ENCODE peak calls at places on chromosomes 7 and 10, in five cellular contexts. R is coronary artery, D is stomach, J is neural progenitor cell, B is GM23248. V is an unnamed sample.
A peak's percentile ranks its signal among the peaks of the same experiment; 100 is the strongest.

GRCh38 chr10:118374404-118374803 is 32.3 kb upstream of the FAM204A start:
- DNase-seq in R (no peak), D (no peak), J (no peak), B (peak; percentile 50), V (no peak)

GRCh38 chr7:122886357-122887081 is at the start of gene CADPS2:
- DNase-seq in R (peak; percentile 91), D (peak; percentile 90), J (peak; percentile 92), B (peak; percentile 81), V (peak; percentile 86)

GRCh38 chr10:26215923-26216576 is 524 bp upstream of the GAD2 start:
- DNase-seq in R (no peak), D (no peak), J (peak; percentile 90), B (peak; percentile 66), V (no peak)

GRCh38 chr10:50286517-50286916 is 35.2 kb upstream of the ASAH2 start:
- DNase-seq in R (no peak), D (no peak), J (no peak), B (peak; percentile 85), V (no peak)

GRCh38 chr10:28410420-28411135 is 107.7 kb upstream of the MPP7 start:
- DNase-seq in R (no peak), D (no peak), J (no peak), B (no peak), V (no peak)

GRCh38 chr7:47763063-47763974 is 181.4 kb upstream of the TNS3 start:
- DNase-seq in R (no peak), D (no peak), J (peak; percentile 62), B (peak; percentile 82), V (no peak)

GRCh38 chr7:4638781-4639575 is 43.1 kb upstream of the FOXK1 start:
- DNase-seq in R (no peak), D (no peak), J (no peak), B (no peak), V (no peak)

GRCh38 chr7:155256761-155257481 is 40.8 kb upstream of the INSIG1 start:
- DNase-seq in R (no peak), D (no peak), J (no peak), B (no peak), V (no peak)

GRCh38 chr10:59698326-59698725 is 11.3 kb downstream of the SLC16A9 start:
- DNase-seq in R (no peak), D (no peak), J (no peak), B (no peak), V (no peak)

GRCh38 chr7:50473531-50473930 is 23.4 kb upstream of the FIGNL1 start:
- DNase-seq in R (no peak), D (no peak), J (no peak), B (no peak), V (no peak)

GRCh38 chr10:112271982-112272381 is 11.2 kb upstream of the TECTB start:
- DNase-seq in R (no peak), D (no peak), J (no peak), B (peak; percentile 92), V (no peak)

GRCh38 chr10:102540023-102540422 is 36.3 kb downstream of the SUFU start:
- DNase-seq in R (no peak), D (no peak), J (no peak), B (peak; percentile 44), V (no peak)

GRCh38 chr7:130210181-130210935 is 2.7 kb downstream of the SSMEM1 start:
- DNase-seq in R (no peak), D (no peak), J (no peak), B (peak; percentile 79), V (no peak)

GRCh38 chr10:12473491-12473890 is 124.1 kb downstream of the CAMK1D start:
- DNase-seq in R (no peak), D (no peak), J (no peak), B (no peak), V (no peak)

GRCh38 chr7:151817315-151817690 is 59.6 kb downstream of the PRKAG2 start:
- DNase-seq in R (no peak), D (no peak), J (no peak), B (no peak), V (no peak)

GRCh38 chr7:100048680-100049079 is 894 bp upstream of the ZSCAN21 start:
- DNase-seq in R (no peak), D (no peak), J (no peak), B (no peak), V (no peak)

GRCh38 chr10:3647074-3647473 is 137.9 kb downstream of the KLF6 start:
- DNase-seq in R (no peak), D (no peak), J (no peak), B (no peak), V (no peak)

GRCh38 chr10:94076325-94076841 is 82.7 kb downstream of the PLCE1 start:
- DNase-seq in R (no peak), D (no peak), J (peak; percentile 24), B (peak; percentile 83), V (no peak)

GRCh38 chr10:67306588-67307205 is 380.9 kb downstream of the LRRTM3 start:
- DNase-seq in R (no peak), D (no peak), J (peak; percentile 55), B (peak; percentile 29), V (no peak)

GRCh38 chr7:37927739-37928444 is 7.5 kb downstream of the EPDR1 start:
- DNase-seq in R (no peak), D (no peak), J (no peak), B (no peak), V (no peak)

GRCh38 chr10:103854265-103854686 is 1.1 kb downstream of the SH3PXD2A start:
- DNase-seq in R (no peak), D (no peak), J (peak; percentile 65), B (no peak), V (no peak)

GRCh38 chr10:75663947-75664664 is 232.7 kb downstream of the LRMDA start:
- DNase-seq in R (no peak), D (no peak), J (no peak), B (peak; percentile 45), V (no peak)

GRCh38 chr7:2269468-2270460 is 27.7 kb downstream of the NUDT1 start:
- DNase-seq in R (no peak), D (no peak), J (peak; percentile 61), B (peak; percentile 46), V (no peak)

GRCh38 chr7:115340828-115341227 is 418.9 kb downstream of the MDFIC start:
- DNase-seq in R (no peak), D (no peak), J (no peak), B (peak; percentile 89), V (no peak)

GRCh38 chr7:127673902-127674301 is 21.9 kb downstream of the SND1 start:
- DNase-seq in R (no peak), D (no peak), J (no peak), B (peak; percentile 16), V (no peak)

GRCh38 chr7:24406818-24407226 is 122.8 kb downstream of the NPY start:
- DNase-seq in R (no peak), D (no peak), J (peak; percentile 51), B (no peak), V (no peak)

GRCh38 chr7:28986723-28987122 is 28.6 kb upstream of the TRIL start:
- DNase-seq in R (no peak), D (no peak), J (no peak), B (peak; percentile 81), V (no peak)

GRCh38 chr7:129950191-129950940 is 2.4 kb downstream of the UBE2H start:
- DNase-seq in R (no peak), D (no peak), J (peak; percentile 73), B (peak; percentile 41), V (no peak)

GRCh38 chr10:65313406-65313805 is 1612.4 kb upstream of the LRRTM3 start:
- DNase-seq in R (no peak), D (no peak), J (no peak), B (no peak), V (no peak)

GRCh38 chr7:13991791-13992620 is 2.5 kb upstream of the ETV1 start:
- DNase-seq in R (no peak), D (no peak), J (peak; percentile 16), B (no peak), V (no peak)

GRCh38 chr10:37780536-37780935 is 76.9 kb downstream of the ZNF248 start:
- DNase-seq in R (no peak), D (no peak), J (no peak), B (no peak), V (no peak)
- H3K4me3 ChIP-seq in R (no peak overlapping the region), D (no peak overlapping the region), J (no peak overlapping the region), B (no peak overlapping the region), V (no peak overlapping the region)

GRCh38 chr10:73293461-73293860 is 41.0 kb upstream of the MRPS16 start:
- DNase-seq in R (no peak), D (no peak), J (no peak), B (no peak), V (no peak)

GRCh38 chr10:73287441-73287840 is 35.0 kb upstream of the MRPS16 start:
- DNase-seq in R (no peak), D (no peak), J (no peak), B (no peak), V (no peak)

GRCh38 chr10:73289958-73290357 is 37.5 kb upstream of the MRPS16 start:
- DNase-seq in R (no peak), D (no peak), J (no peak), B (no peak), V (no peak)
- H3K4me3 ChIP-seq in R (no peak overlapping the region), D (no peak overlapping the region), J (no peak overlapping the region), B (no peak overlapping the region), V (no peak overlapping the region)

GRCh38 chr10:130111115-130111847 is 651 bp upstream of the C10orf143 start:
- DNase-seq in R (peak; percentile 99), D (peak; percentile 96), J (peak; percentile 98), B (peak; percentile 99), V (peak; percentile 97)

GRCh38 chr10:130111848-130112180 is 1.2 kb upstream of the C10orf143 start:
- DNase-seq in R (no peak), D (no peak), J (no peak), B (no peak), V (no peak)

GRCh38 chr10:130108934-130109604 is 1.6 kb downstream of the C10orf143 start:
- DNase-seq in R (no peak), D (no peak), J (no peak), B (no peak), V (no peak)

GRCh38 chr10:130109796-130110235 is 814 bp downstream of the C10orf143 start:
- DNase-seq in R (no peak), D (peak; percentile 82), J (peak; percentile 85), B (peak; percentile 83), V (peak; percentile 74)

DNA sequence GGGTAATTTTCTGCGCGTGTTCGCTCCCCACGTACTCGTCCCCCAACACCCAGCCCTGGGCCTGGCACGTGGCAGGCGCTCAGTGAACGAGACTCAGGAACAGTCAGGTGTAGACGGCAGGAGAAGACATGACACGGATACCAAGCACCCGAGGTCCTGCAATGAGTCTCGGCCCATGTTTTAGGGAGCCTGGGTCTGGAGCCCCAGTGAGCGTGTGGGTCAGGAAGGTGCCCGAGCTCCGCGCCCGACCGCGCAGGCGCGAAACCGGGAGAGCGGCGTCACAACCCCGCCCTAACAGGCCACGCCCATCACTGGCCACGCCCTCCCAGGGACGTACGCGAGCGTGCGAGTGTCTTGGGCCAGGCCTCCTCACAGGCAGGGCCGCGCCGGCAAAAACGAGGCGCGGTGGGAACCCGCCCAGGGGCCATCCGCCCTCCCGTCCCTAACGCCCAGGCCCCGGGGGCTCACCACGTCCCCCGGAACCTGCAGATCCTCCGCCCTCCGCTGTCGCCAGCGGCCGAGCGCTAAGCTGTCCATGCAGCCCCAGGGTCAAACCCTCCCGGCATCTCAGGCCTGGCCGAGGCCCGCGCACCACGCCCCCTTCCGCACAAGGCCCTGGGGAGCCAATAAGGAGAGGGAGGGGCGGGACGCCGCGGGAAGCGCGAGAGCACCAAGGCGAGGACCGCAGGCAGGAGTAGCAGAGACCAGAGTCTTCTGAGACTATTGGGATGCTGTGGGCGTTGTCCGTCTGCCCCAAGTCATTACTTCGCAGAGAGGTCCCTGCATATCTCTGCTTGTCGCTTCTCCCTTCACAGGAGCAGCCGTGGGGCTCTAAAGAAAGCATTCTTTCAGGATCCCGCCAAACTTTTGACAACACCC is at the start of gene C10orf143:
- DNase-seq in R (peak; percentile 98), D (peak; percentile 98), J (peak; percentile 98), B (peak; percentile 99), V (peak; percentile 99)
- H3K4me3 ChIP-seq in R (peak within 1 kb of the TSS; percentile 86), D (peak within 1 kb of the TSS; percentile 73), J (peak within 1 kb of the TSS; percentile 59), B (peak within 1 kb of the TSS; percentile 89), V (peak within 1 kb of the TSS; percentile 60)

GRCh38 chr10:63262674-63263073 is 129.5 kb downstream of the NRBF2 start:
- DNase-seq in R (no peak), D (no peak), J (no peak), B (no peak), V (no peak)
- H3K4me3 ChIP-seq in R (peak overlapping the region; percentile 20), D (no peak overlapping the region), J (no peak overlapping the region), B (no peak overlapping the region), V (no peak overlapping the region)